ENCODE peak calls at places on chromosomes 3 and 15, in five cellular contexts. N, Q, C, K and A are unnamed samples.

GRCh38 chr3:178076718-178077117 is 459.5 kb upstream of the KCNMB2 start:
- DNase-seq in N (no peak), Q (no peak), C (no peak), K (no peak), A (no peak)

GRCh38 chr3:89467886-89468479 is 360.6 kb downstream of the EPHA3 start:
- DNase-seq in N (no peak), Q (no peak), C (no peak), K (no peak), A (no peak)

GRCh38 chr3:158148218-158148617 is 38.3 kb downstream of the RSRC1 start:
- DNase-seq in N (no peak), Q (no peak), C (no peak), K (no peak), A (no peak)

GRCh38 chr15:71291723-71292122 is 176.5 kb downstream of the THSD4 start:
- DNase-seq in N (no peak), Q (no peak), C (no peak), K (no peak), A (no peak)

GRCh38 chr15:97959738-97960363 is 652 bp upstream of the ARRDC4 start:
- DNase-seq in N (no peak), Q (no peak), C (no peak), K (no peak), A (no peak)

GRCh38 chr3:88151358-88151757 is 1.6 kb downstream of the C3orf38 start:
- DNase-seq in N (no peak), Q (no peak), C (no peak), K (no peak), A (no peak)

GRCh38 chr3:88092270-88092669 is 33.2 kb downstream of the ZNF654 start:
- DNase-seq in N (no peak), Q (no peak), C (no peak), K (no peak), A (no peak)

GRCh38 chr3:76509179-76509830 is 530.6 kb upstream of the ROBO2 start:
- DNase-seq in N (no peak), Q (no peak), C (no peak), K (no peak), A (no peak)

GRCh38 chr3:117630469-117630868 is 920.9 kb downstream of the TUSC7 start:
- DNase-seq in N (no peak), Q (no peak), C (no peak), K (no peak), A (no peak)

GRCh38 chr15:29432191-29433049 is 162.8 kb upstream of the NSMCE3 start:
- DNase-seq in N (no peak), Q (no peak), C (no peak), K (no peak), A (no peak)

GRCh38 chr3:15794303-15794771 is 3.4 kb downstream of the ANKRD28 start:
- DNase-seq in N (no peak), Q (no peak), C (no peak), K (no peak), A (peak; percentile 77)

GRCh38 chr3:127820871-127821853 is 1.2 kb downstream of the MGLL start:
- DNase-seq in N (peak; percentile 70), Q (peak; percentile 80), C (no peak), K (no peak), A (no peak)

GRCh38 chr3:4994823-4995499 is 15.7 kb downstream of the BHLHE40 start:
- DNase-seq in N (no peak), Q (peak; percentile 49), C (no peak), K (no peak), A (peak; percentile 82)

GRCh38 chr15:49270541-49271421 is 100.7 kb downstream of the GALK2 start:
- DNase-seq in N (no peak), Q (no peak), C (no peak), K (no peak), A (peak; percentile 86)

GRCh38 chr3:189953551-189953950 is 167.1 kb downstream of the P3H2 start:
- DNase-seq in N (no peak), Q (no peak), C (no peak), K (no peak), A (peak; percentile 36)

GRCh38 chr15:97902140-97902780 is 58.2 kb upstream of the ARRDC4 start:
- DNase-seq in N (no peak), Q (no peak), C (no peak), K (no peak), A (peak; percentile 8)

GRCh38 chr3:129180461-129180860 is 3.2 kb downstream of the CNBP start:
- DNase-seq in N (no peak), Q (no peak), C (no peak), K (no peak), A (no peak)

GRCh38 chr3:16513141-16514020 is at the start of gene RFTN1:
- DNase-seq in N (peak; percentile 76), Q (peak; percentile 80), C (peak; percentile 72), K (no peak), A (peak; percentile 63)

GRCh38 chr3:185330238-185330637 is 32.7 kb upstream of the MAP3K13 start:
- DNase-seq in N (peak; percentile 68), Q (peak; percentile 46), C (no peak), K (no peak), A (no peak)

GRCh38 chr3:185330644-185331043 is 32.3 kb upstream of the MAP3K13 start:
- DNase-seq in N (no peak), Q (no peak), C (no peak), K (peak; percentile 30), A (no peak)

GRCh38 chr3:185325946-185326791 is 36.8 kb upstream of the MAP3K13 start:
- DNase-seq in N (no peak), Q (no peak), C (no peak), K (no peak), A (no peak)

GRCh38 chr3:185327052-185327451 is 35.9 kb upstream of the MAP3K13 start:
- DNase-seq in N (no peak), Q (peak; percentile 50), C (no peak), K (no peak), A (no peak)

GRCh38 chr3:185328324-185329004 is 34.5 kb upstream of the MAP3K13 start:
- DNase-seq in N (no peak), Q (peak; percentile 86), C (peak; percentile 31), K (no peak), A (no peak)
- H3K4me3 ChIP-seq in N (peak overlapping the region; percentile 24), Q (no peak overlapping the region), C (no peak overlapping the region), K (no peak overlapping the region), A (no peak overlapping the region)

DNA sequence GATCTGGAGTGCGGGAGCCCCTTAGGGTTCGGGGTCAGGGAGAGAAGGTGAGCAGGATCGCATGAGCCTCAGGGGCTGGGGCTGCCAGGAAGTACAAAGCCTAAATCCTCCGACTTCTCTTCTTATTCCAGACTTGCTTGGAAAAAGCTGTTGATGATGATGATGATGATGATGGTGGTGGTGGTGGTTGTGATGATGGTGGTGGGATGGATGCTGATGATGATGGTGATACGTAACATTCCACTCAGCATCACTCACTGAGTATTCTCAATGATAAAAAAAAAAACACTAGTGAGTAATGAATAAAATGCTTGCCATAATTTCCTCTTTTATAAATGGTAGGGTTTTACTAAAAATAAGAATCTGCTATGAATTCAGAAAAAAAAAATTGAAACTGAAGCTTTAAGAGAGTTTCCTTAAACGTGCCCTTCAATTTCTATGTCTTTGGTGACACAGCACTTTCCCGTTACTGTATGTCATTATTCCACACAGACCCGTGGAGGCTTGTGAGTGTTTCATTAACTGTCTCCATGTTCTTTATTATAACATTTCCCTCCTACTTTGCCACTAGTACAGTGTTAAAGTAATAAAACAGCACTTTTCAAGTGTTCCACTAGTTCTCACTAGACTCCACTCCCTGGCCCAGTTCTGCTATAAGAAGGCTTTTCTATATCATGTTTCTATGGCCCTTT is 5.4 kb upstream of the ACAN start:
- DNase-seq in N (no peak), Q (no peak), C (no peak), K (no peak), A (no peak)
- H3K4me3 ChIP-seq in N (no peak overlapping the region), Q (no peak overlapping the region), C (no peak overlapping the region), K (no peak overlapping the region), A (no peak overlapping the region)

GRCh38 chr15:31440754-31441298 is 114.2 kb downstream of the KLF13 start:
- DNase-seq in N (peak; percentile 74), Q (peak; percentile 73), C (peak; percentile 32), K (no peak), A (peak; percentile 29)
- H3K4me3 ChIP-seq in N (peak overlapping the region; percentile 67), Q (peak overlapping the region; percentile 64), C (peak overlapping the region; percentile 16), K (peak overlapping the region; percentile 49), A (peak overlapping the region; percentile 38)

GRCh38 chr15:43103939-43104338 is 1.9 kb downstream of the UBR1 start:
- DNase-seq in N (no peak), Q (no peak), C (no peak), K (no peak), A (no peak)

GRCh38 chr15:43105778-43106485 is at the start of gene UBR1:
- DNase-seq in N (peak; percentile 94), Q (peak; percentile 96), C (peak; percentile 95), K (peak; percentile 80), A (peak; percentile 96)

GRCh38 chr15:43106486-43106829 is 620 bp upstream of the UBR1 start:
- DNase-seq in N (no peak), Q (no peak), C (no peak), K (no peak), A (no peak)

GRCh38 chr15:43105077-43105769 is 615 bp downstream of the UBR1 start:
- DNase-seq in N (no peak), Q (peak; percentile 53), C (peak; percentile 11), K (no peak), A (peak; percentile 13)

DNA sequence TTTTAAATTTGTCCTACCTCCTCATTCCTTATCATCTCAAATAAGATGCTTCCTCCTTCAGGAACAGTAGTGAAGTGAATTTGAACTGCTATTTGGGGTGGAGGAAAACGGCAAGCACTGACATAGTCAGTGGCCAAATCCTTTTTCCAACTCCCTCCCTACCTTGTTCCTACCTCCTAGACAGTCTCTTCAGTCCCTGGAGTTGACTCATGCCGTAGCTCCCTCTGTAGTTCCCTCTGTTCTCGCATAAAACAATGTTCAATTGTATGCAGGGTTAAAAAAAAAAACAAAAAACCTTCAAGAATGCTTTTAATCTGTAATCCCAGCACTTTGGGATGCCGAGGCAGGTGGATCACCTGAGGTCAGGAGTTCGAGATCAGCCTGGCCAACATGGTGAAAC is 1.4 kb downstream of the UBR1 start:
- DNase-seq in N (no peak), Q (no peak), C (no peak), K (no peak), A (no peak)
- H3K4me3 ChIP-seq in N (peak overlapping the region; percentile 73), Q (no peak overlapping the region), C (peak overlapping the region; percentile 75), K (no peak overlapping the region), A (peak overlapping the region; percentile 93)

GRCh38 chr3:106018929-106019328 is 150.1 kb upstream of the CBLB start:
- DNase-seq in N (no peak), Q (no peak), C (no peak), K (no peak), A (no peak)

GRCh38 chr3:106010829-106011228 is 142.0 kb upstream of the CBLB start:
- DNase-seq in N (no peak), Q (no peak), C (no peak), K (no peak), A (no peak)

GRCh38 chr3:106018111-106018510 is 149.3 kb upstream of the CBLB start:
- DNase-seq in N (no peak), Q (no peak), C (no peak), K (no peak), A (no peak)

GRCh38 chr3:106014518-106014917 is 145.7 kb upstream of the CBLB start:
- DNase-seq in N (no peak), Q (no peak), C (no peak), K (no peak), A (no peak)

GRCh38 chr3:106013971-106014370 is 145.2 kb upstream of the CBLB start:
- DNase-seq in N (no peak), Q (no peak), C (no peak), K (no peak), A (peak; percentile 72)
- H3K4me3 ChIP-seq in N (no peak overlapping the region), Q (no peak overlapping the region), C (no peak overlapping the region), K (no peak overlapping the region), A (no peak overlapping the region)

GRCh38 chr3:159860727-159861126 is 127.9 kb upstream of the IL12A start:
- DNase-seq in N (no peak), Q (no peak), C (no peak), K (no peak), A (peak; percentile 56)
- H3K4me3 ChIP-seq in N (no peak overlapping the region), Q (no peak overlapping the region), C (no peak overlapping the region), K (no peak overlapping the region), A (no peak overlapping the region)